ENCODE peak calls at places on chromosomes 3 and 15, in six cellular contexts. Q, V, R, O, J and W are unnamed samples.

GRCh38 chr15:53716909-53717878 is 42.3 kb downstream of the WDR72 start:
- DNase-seq in Q (no peak), V (no peak), R (no peak), O (peak), J (no peak), W (no peak)

GRCh38 chr3:53065841-53066480 is 20.1 kb upstream of the SFMBT1 start:
- DNase-seq in Q (no peak), V (no peak), R (no peak), O (no peak), J (no peak), W (no peak)

GRCh38 chr3:56366641-56366984 is 101.7 kb downstream of the ERC2 start:
- DNase-seq in Q (no peak), V (no peak), R (no peak), O (no peak), J (no peak), W (no peak)

GRCh38 chr3:111594205-111594604 is 941 bp downstream of the ZBED2 start:
- DNase-seq in Q (peak), V (no peak), R (peak), O (peak), J (no peak), W (peak)

GRCh38 chr15:93311620-93312019 is 222.6 kb upstream of the RGMA start:
- DNase-seq in Q (no peak), V (no peak), R (no peak), O (no peak), J (no peak), W (no peak)

GRCh38 chr3:171825222-171825828 is 15.0 kb upstream of the PLD1 start:
- DNase-seq in Q (no peak), V (no peak), R (no peak), O (no peak), J (no peak), W (no peak)

GRCh38 chr3:42340466-42340865 is 69.9 kb downstream of the LYZL4 start:
- DNase-seq in Q (no peak), V (no peak), R (no peak), O (peak), J (no peak), W (no peak)

GRCh38 chr3:138220242-138220641 is 33.1 kb downstream of the ARMC8 start:
- DNase-seq in Q (no peak), V (no peak), R (no peak), O (no peak), J (no peak), W (no peak)

GRCh38 chr3:57864853-57865252 is 108.7 kb downstream of the SLMAP start:
- DNase-seq in Q (no peak), V (no peak), R (no peak), O (peak), J (no peak), W (no peak)

GRCh38 chr3:99848433-99848832 is 30.8 kb downstream of the CMSS1 start:
- DNase-seq in Q (no peak), V (no peak), R (no peak), O (no peak), J (no peak), W (no peak)

GRCh38 chr3:166685246-166685645 is 694.9 kb downstream of the ZBBX start:
- DNase-seq in Q (no peak), V (no peak), R (no peak), O (peak), J (no peak), W (no peak)

GRCh38 chr15:81225161-81225671 is 28.5 kb downstream of the IL16 start:
- DNase-seq in Q (no peak), V (no peak), R (no peak), O (no peak), J (no peak), W (no peak)

GRCh38 chr3:46607603-46608028 is 4.7 kb upstream of the FAM240A start:
- DNase-seq in Q (no peak), V (no peak), R (no peak), O (peak), J (no peak), W (no peak)

GRCh38 chr15:70855764-70856163 is 1.8 kb upstream of the LARP6 start:
- DNase-seq in Q (no peak), V (no peak), R (no peak), O (no peak), J (peak), W (no peak)

GRCh38 chr15:56356616-56357015 is 8.6 kb upstream of the TEX9 start:
- DNase-seq in Q (peak), V (no peak), R (no peak), O (peak), J (peak), W (no peak)

GRCh38 chr15:40693904-40694705 is 869 bp upstream of the RAD51 start:
- DNase-seq in Q (no peak), V (no peak), R (no peak), O (peak), J (peak), W (no peak)

GRCh38 chr3:23402728-23403505 is 199.8 kb downstream of the UBE2E2 start:
- DNase-seq in Q (no peak), V (no peak), R (no peak), O (peak), J (no peak), W (peak)

GRCh38 chr3:194265505-194265892 is 85.6 kb downstream of the CPN2 start:
- DNase-seq in Q (peak), V (no peak), R (no peak), O (peak), J (no peak), W (no peak)

GRCh38 chr15:24955549-24955929 is 752 bp downstream of the SNRPN start:
- DNase-seq in Q (no peak), V (no peak), R (no peak), O (no peak), J (peak), W (no peak)

GRCh38 chr3:12991861-12992281 is 81.4 kb downstream of the IQSEC1 start:
- DNase-seq in Q (no peak), V (no peak), R (no peak), O (no peak), J (no peak), W (no peak)

GRCh38 chr3:52531636-52532516 is 1.8 kb downstream of the NT5DC2 start:
- DNase-seq in Q (no peak), V (no peak), R (no peak), O (no peak), J (no peak), W (no peak)

GRCh38 chr3:30258426-30259392 is 347.7 kb upstream of the TGFBR2 start:
- DNase-seq in Q (no peak), V (peak), R (no peak), O (peak), J (no peak), W (no peak)

GRCh38 chr15:39025331-39025730 is 460.7 kb upstream of the RASGRP1 start:
- DNase-seq in Q (no peak), V (no peak), R (peak), O (no peak), J (no peak), W (no peak)

GRCh38 chr3:98778383-98778782 is 15.2 kb downstream of the ST3GAL6 start:
- DNase-seq in Q (no peak), V (no peak), R (no peak), O (no peak), J (no peak), W (no peak)

GRCh38 chr15:48470096-48470495 is 138.9 kb downstream of the DUT start:
- DNase-seq in Q (no peak), V (no peak), R (no peak), O (no peak), J (no peak), W (no peak)

GRCh38 chr3:181555681-181556080 is 156.0 kb upstream of the SOX2 start:
- DNase-seq in Q (no peak), V (no peak), R (no peak), O (no peak), J (no peak), W (no peak)

GRCh38 chr3:187966636-187967035 is 187.3 kb upstream of the LPP start:
- DNase-seq in Q (no peak), V (no peak), R (no peak), O (no peak), J (no peak), W (no peak)

GRCh38 chr3:177928156-177928555 is 608.1 kb upstream of the KCNMB2 start:
- DNase-seq in Q (no peak), V (peak), R (no peak), O (peak), J (peak), W (no peak)

GRCh38 chr3:30098206-30098605 is 508.2 kb upstream of the TGFBR2 start:
- DNase-seq in Q (no peak), V (no peak), R (no peak), O (no peak), J (no peak), W (no peak)

GRCh38 chr3:114874447-114874846 is 272.6 kb downstream of the ZBTB20 start:
- DNase-seq in Q (no peak), V (no peak), R (no peak), O (no peak), J (no peak), W (no peak)

GRCh38 chr3:129119365-129120100 is 2.1 kb downstream of the RAB43 start:
- DNase-seq in Q (peak), V (no peak), R (no peak), O (peak), J (no peak), W (no peak)
- H3K4me3 ChIP-seq in Q (peak), V (peak), R (peak), O (peak), J (peak), W (peak)

DNA sequence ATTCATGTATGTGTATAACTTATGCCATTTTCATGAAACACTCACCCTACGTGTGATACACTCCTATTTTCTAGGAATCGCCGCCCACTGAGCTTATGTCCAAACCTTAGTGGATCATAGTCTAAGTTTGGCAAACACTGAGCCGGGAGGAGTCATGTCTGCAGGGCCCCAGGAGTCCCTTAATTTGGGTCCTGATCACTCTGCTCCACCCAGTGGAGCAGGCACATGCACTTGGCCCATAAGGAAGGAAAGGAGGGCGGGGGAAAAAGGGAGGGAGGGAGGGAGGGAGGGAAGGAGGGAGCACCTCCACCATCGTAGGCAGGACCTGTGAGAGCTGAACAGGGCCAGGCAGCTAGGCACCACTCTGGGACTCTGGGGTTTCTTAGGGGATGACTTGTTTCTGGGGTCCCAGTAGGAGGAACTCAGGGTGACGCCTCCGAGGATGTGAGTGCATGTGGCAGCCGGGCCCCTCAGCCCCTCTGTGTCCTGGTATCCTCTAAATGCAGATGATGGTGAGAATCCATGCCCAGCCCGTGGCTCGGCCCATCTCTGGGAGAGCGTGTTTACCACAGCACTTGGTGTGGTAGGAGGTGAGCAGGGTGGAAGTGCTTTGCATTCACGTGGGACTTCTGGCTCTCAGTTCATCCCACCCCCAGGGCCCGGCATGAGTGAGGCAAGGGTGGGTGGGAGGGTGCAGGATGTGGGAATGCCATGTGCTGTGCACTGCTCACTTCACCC is 109.4 kb downstream of the KLF13 start:
- DNase-seq in Q (no peak), V (no peak), R (no peak), O (peak), J (no peak), W (no peak)
- H3K4me3 ChIP-seq in Q (no peak), V (no peak), R (no peak), O (no peak), J (peak), W (no peak)

DNA sequence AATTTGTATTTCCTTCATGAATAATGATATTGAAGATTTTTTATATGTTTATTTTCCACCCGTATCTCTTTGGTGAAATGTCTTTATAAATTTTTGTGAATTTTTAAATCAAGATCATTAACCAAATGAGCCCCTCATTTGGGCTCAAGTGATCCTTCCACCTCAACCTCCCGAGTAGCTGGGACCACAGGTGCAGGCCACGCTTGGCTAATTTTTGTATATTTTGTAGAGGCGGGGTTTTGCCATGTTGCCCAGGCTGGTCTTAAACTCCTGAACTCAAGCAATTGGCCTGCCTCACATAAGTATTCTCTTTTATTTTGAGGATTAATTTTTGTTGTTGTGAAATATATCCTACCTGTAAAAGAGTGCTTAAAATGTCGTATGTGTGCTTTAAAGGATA is 4.9 kb downstream of the BBS4 start:
- DNase-seq in Q (no peak), V (no peak), R (no peak), O (no peak), J (no peak), W (no peak)
- H3K4me3 ChIP-seq in Q (no peak), V (no peak), R (no peak), O (no peak), J (no peak), W (no peak)

DNA sequence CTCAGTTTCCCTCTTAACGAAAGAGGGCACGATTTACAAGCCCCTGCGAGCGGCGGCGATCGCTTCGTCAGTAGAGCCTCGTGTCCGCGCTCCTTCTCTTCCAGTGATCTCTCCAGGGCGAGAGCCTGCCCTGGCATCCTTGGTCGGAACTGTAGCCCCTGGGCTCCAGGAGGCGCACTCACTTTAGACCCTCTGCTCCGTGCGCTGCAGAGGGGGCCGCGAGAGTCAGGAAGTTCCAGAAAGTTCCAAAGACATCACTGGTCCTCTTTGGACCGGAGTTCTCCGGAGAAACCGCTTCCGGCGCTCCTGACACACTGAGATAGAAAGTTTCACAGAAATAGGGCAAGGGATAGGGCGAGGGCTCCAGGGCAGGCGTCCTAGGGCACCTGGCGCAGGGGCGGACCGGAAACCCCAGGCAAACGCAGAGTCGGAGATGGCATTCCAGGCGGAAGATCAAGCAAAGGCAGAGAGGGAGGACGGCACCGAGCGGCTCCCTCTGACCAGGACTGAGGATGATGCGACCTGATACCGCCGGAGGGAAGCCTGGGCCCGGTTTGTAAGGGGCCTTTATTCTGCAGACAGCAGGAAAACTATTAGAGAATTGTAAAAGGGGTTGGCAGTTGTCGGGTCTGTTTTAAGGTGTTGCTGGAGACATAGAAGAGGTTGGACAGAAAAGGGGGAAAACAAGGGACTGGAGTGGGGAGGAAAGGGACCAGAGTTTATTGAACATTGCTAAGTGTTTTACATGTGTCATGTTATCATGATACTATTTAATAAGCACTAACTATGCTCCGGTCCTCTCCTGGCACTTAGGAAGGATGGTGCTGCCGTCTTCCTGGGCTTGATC is 1.3 kb upstream of the CPEB1 start:
- DNase-seq in Q (no peak), V (no peak), R (no peak), O (no peak), J (no peak), W (no peak)
- H3K4me3 ChIP-seq in Q (no peak), V (peak), R (peak), O (no peak), J (peak), W (peak)

DNA sequence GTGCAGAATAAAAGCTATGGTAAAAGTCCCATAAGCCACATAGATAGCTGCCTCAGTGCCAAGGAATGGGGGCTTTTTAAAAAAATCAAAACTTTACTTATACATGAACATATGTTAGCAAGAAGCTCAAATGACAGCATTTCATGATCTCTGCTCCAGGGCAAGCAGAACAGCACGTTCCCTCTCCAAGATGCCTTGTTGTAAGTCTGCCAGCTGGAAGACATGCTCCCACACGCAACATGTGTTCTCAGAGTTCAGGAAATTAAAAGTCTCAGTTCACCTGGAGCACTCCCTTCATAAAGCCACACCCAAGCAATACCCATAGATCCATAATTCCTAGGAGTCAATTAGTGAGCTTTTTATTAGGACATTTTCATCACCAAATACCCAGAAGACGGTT is 52.2 kb downstream of the ABI3BP start:
- DNase-seq in Q (no peak), V (no peak), R (no peak), O (no peak), J (no peak), W (no peak)
- H3K4me3 ChIP-seq in Q (no peak), V (no peak), R (no peak), O (no peak), J (no peak), W (no peak)

DNA sequence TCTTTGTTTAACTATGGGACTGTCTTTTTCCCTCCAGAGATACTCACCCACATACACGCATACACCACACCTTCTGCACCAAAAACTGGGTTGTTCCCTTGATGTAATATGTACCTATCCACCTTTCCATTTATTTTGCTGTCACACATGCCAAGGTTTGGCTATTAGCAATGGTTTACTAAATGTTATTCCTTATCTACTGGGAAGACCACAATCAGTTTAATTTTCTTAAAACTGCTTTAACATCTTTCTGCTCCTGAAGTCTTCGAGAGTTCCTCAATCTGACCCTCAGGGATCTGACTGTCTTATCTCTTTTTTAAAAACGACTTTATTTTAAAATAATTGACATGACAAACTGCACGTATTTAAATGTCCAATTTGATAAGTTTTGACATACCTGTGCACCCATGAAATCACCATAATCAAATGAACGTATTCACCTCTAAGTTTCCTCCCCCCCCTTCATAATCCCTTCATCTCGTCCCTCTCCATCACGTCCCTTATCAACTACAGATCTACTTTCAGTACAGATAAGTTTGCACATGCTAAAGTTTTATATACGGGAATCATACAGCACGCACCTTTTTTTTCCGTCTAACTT is 805 bp upstream of the TRPM7 start:
- DNase-seq in Q (no peak), V (no peak), R (no peak), O (no peak), J (no peak), W (no peak)
- H3K4me3 ChIP-seq in Q (peak), V (peak), R (peak), O (peak), J (peak), W (peak)

GRCh38 chr3:66998899-66999235 is 760 bp downstream of the KBTBD8 start:
- DNase-seq in Q (no peak), V (no peak), R (no peak), O (no peak), J (no peak), W (no peak)
- H3K4me3 ChIP-seq in Q (peak), V (peak), R (peak), O (peak), J (peak), W (peak)